ENCODE peak calls at places on chromosomes 16 and 17, in seven cellular contexts. E is AML-193, I is hepatocyte, Y is heart left ventricle, Q is GM03348, Z is T-helper 2 cell, H is NCI-H1436. T is an unnamed sample.

GRCh38 chr17:82098939-82099765 is 1.1 kb upstream of the FASN start:
- DNase-seq in I (no peak), Q (no peak), Z (no peak), E (peak; percentile 16), H (no peak), Y (no peak), T (no peak)

GRCh38 chr17:29719469-29719868 is 96.8 kb upstream of the CORO6 start:
- DNase-seq in Q (no peak), I (no peak), Y (no peak), Z (no peak), H (no peak), E (no peak), T (no peak)

GRCh38 chr17:20968913-20969616 is 73.7 kb downstream of the USP22 start:
- DNase-seq in Z (no peak), I (no peak), H (no peak), E (no peak), Y (no peak), Q (no peak), T (no peak)

GRCh38 chr16:89723279-89724250 is 2.2 kb downstream of the ZNF276 start:
- DNase-seq in E (no peak), Q (peak; percentile 28), H (no peak), Y (peak; percentile 69), I (no peak), Z (peak; percentile 97), T (peak; percentile 38)

GRCh38 chr17:40345161-40346034 is 19.1 kb downstream of the GJD3 start:
- DNase-seq in Y (peak; percentile 88), Q (peak; percentile 86), I (peak; percentile 89), Z (peak; percentile 25), H (peak; percentile 26), E (no peak), T (peak; percentile 68)

GRCh38 chr16:1779741-1780676 is 2.4 kb downstream of the SPSB3 start:
- DNase-seq in Q (no peak), I (no peak), Y (peak; percentile 9), Z (no peak), H (no peak), E (no peak), T (no peak)

GRCh38 chr17:3903051-3903825 is 10.4 kb upstream of the CAMKK1 start:
- DNase-seq in H (no peak), I (no peak), Z (no peak), Q (no peak), E (no peak), Y (no peak), T (no peak)

GRCh38 chr16:57528499-57529323 is 7.7 kb downstream of the CCDC102A start:
- DNase-seq in I (peak; percentile 88), Y (no peak), H (peak; percentile 79), Z (no peak), E (no peak), Q (no peak), T (no peak)

GRCh38 chr17:4708436-4708835 is 2.0 kb upstream of the ARRB2 start:
- DNase-seq in H (peak; percentile 53), I (no peak), Q (no peak), E (no peak), Z (peak; percentile 75), Y (no peak), T (no peak)

GRCh38 chr16:53921042-53921441 is 217.1 kb downstream of the FTO start:
- DNase-seq in I (no peak), Y (no peak), E (no peak), H (no peak), Z (no peak), Q (no peak), T (no peak)

GRCh38 chr17:16419929-16420271 is 4.5 kb downstream of the TRPV2 start:
- DNase-seq in E (no peak), I (peak; percentile 5), H (no peak), Y (no peak), Q (peak; percentile 79), Z (peak; percentile 66), T (no peak)

GRCh38 chr16:67514382-67514828 is 14.2 kb upstream of the RIPOR1 start:
- DNase-seq in I (peak; percentile 90), Q (peak; percentile 67), Z (peak; percentile 89), E (peak; percentile 91), Y (peak; percentile 77), H (peak; percentile 68), T (peak; percentile 43)

GRCh38 chr16:57444711-57445110 is 2.5 kb downstream of the CIAPIN1 start:
- DNase-seq in Q (peak; percentile 62), E (no peak), Y (no peak), Z (no peak), I (no peak), H (no peak), T (no peak)

GRCh38 chr17:40074175-40074512 is 11.4 kb downstream of the THRA start:
- DNase-seq in Q (no peak), E (no peak), Z (no peak), H (no peak), I (no peak), Y (no peak), T (no peak)

GRCh38 chr16:19307587-19308241 is 22.2 kb downstream of the CLEC19A start:
- DNase-seq in Y (no peak), Z (peak; percentile 14), H (no peak), I (no peak), E (no peak), Q (no peak), T (no peak)

GRCh38 chr17:41800601-41801373 is 11.0 kb downstream of the P3H4 start:
- DNase-seq in E (no peak), I (peak; percentile 96), Q (peak; percentile 66), Z (no peak), Y (no peak), H (peak; percentile 49), T (no peak)

GRCh38 chr16:53094013-53094630 is 39.3 kb downstream of the CHD9 start:
- DNase-seq in Q (no peak), I (peak; percentile 51), E (peak; percentile 63), H (no peak), Z (peak; percentile 7), Y (peak; percentile 55), T (no peak)

GRCh38 chr17:20063665-20064648 is 54.8 kb downstream of the SPECC1 start:
- DNase-seq in H (no peak), I (peak; percentile 33), Q (peak; percentile 90), Y (peak; percentile 65), E (peak; percentile 98), Z (peak; percentile 42), T (peak; percentile 54)

GRCh38 chr17:77594416-77595209 is 363.9 kb upstream of the TNRC6C start:
- DNase-seq in I (no peak), Q (no peak), Z (peak; percentile 76), E (no peak), Y (no peak), H (no peak), T (no peak)

GRCh38 chr17:78337244-78338109 is 22.4 kb downstream of the SOCS3 start:
- DNase-seq in Y (no peak), I (no peak), H (no peak), Z (no peak), E (no peak), Q (peak; percentile 68), T (no peak)

GRCh38 chr17:79990051-79990592 is 45.5 kb downstream of the TBC1D16 start:
- DNase-seq in H (no peak), I (peak; percentile 56), Q (no peak), E (no peak), Z (no peak), Y (no peak), T (no peak)